ENCODE peak calls at places on chromosomes 11 and 22, in ten cellular contexts. One of them, this sample, is unnamed.

GRCh38 chr11:121159721-121160120 is 58.7 kb downstream of the TECTA start:
- DNase-seq in smooth muscle cell of the brain vasculature: no peak
- DNase-seq in C1 segment of cervical spinal cord: no peak
- DNase-seq in M059J: no peak
- DNase-seq in activated naive CD8-positive, alpha-beta T cell treated with anti-CD3 and anti-CD28 coated beads for 36 hours: no peak
- DNase-seq in neural progenitor cell: no peak
- DNase-seq in Caco-2: no peak
- DNase-seq in amygdala: no peak
- DNase-seq in stimulated activated CD8-positive, alpha-beta memory T cell treated with anti-CD3 and anti-CD28 coated beads, Interleukin-7, amount 100 ng/mL, for 1 hour: no peak
- DNase-seq in activated T-cell treated with anti-CD3 and anti-CD28 coated beads, Interleukin-2, amount 50 U/mL, for 72 hours: no peak
- DNase-seq in this sample: no peak

GRCh38 chr11:106246495-106246894 is 169.0 kb downstream of the AASDHPPT start:
- DNase-seq in activated naive CD8-positive, alpha-beta T cell treated with anti-CD3 and anti-CD28 coated beads for 36 hours: no peak
- DNase-seq in amygdala: no peak
- DNase-seq in C1 segment of cervical spinal cord: no peak
- DNase-seq in M059J: no peak
- DNase-seq in smooth muscle cell of the brain vasculature: no peak
- DNase-seq in stimulated activated CD8-positive, alpha-beta memory T cell treated with anti-CD3 and anti-CD28 coated beads, Interleukin-7, amount 100 ng/mL, for 1 hour: no peak
- DNase-seq in activated T-cell treated with anti-CD3 and anti-CD28 coated beads, Interleukin-2, amount 50 U/mL, for 72 hours: no peak
- DNase-seq in Caco-2: no peak
- DNase-seq in neural progenitor cell: no peak
- DNase-seq in this sample: no peak

GRCh38 chr11:23473782-23474181 is 613.5 kb upstream of the CCDC179 start:
- DNase-seq in activated T-cell treated with anti-CD3 and anti-CD28 coated beads, Interleukin-2, amount 50 U/mL, for 72 hours: no peak
- DNase-seq in Caco-2: no peak
- DNase-seq in C1 segment of cervical spinal cord: no peak
- DNase-seq in amygdala: no peak
- DNase-seq in activated naive CD8-positive, alpha-beta T cell treated with anti-CD3 and anti-CD28 coated beads for 36 hours: no peak
- DNase-seq in smooth muscle cell of the brain vasculature: no peak
- DNase-seq in neural progenitor cell: no peak
- DNase-seq in stimulated activated CD8-positive, alpha-beta memory T cell treated with anti-CD3 and anti-CD28 coated beads, Interleukin-7, amount 100 ng/mL, for 1 hour: no peak
- DNase-seq in M059J: no peak
- DNase-seq in this sample: no peak

GRCh38 chr11:75554258-75555022 is 7.6 kb upstream of the SERPINH1 start:
- DNase-seq in M059J: no peak
- DNase-seq in amygdala: peak; percentile 93
- DNase-seq in stimulated activated CD8-positive, alpha-beta memory T cell treated with anti-CD3 and anti-CD28 coated beads, Interleukin-7, amount 100 ng/mL, for 1 hour: no peak
- DNase-seq in activated naive CD8-positive, alpha-beta T cell treated with anti-CD3 and anti-CD28 coated beads for 36 hours: no peak
- DNase-seq in smooth muscle cell of the brain vasculature: peak; percentile 99
- DNase-seq in activated T-cell treated with anti-CD3 and anti-CD28 coated beads, Interleukin-2, amount 50 U/mL, for 72 hours: no peak
- DNase-seq in C1 segment of cervical spinal cord: peak; percentile 87
- DNase-seq in neural progenitor cell: peak; percentile 91
- DNase-seq in Caco-2: no peak
- DNase-seq in this sample: peak; percentile 93

GRCh38 chr11:134098566-134099184 is 29.8 kb downstream of the JAM3 start:
- DNase-seq in amygdala: no peak
- DNase-seq in C1 segment of cervical spinal cord: no peak
- DNase-seq in activated T-cell treated with anti-CD3 and anti-CD28 coated beads, Interleukin-2, amount 50 U/mL, for 72 hours: no peak
- DNase-seq in Caco-2: no peak
- DNase-seq in neural progenitor cell: no peak
- DNase-seq in M059J: peak; percentile 12
- DNase-seq in stimulated activated CD8-positive, alpha-beta memory T cell treated with anti-CD3 and anti-CD28 coated beads, Interleukin-7, amount 100 ng/mL, for 1 hour: no peak
- DNase-seq in smooth muscle cell of the brain vasculature: no peak
- DNase-seq in activated naive CD8-positive, alpha-beta T cell treated with anti-CD3 and anti-CD28 coated beads for 36 hours: no peak
- DNase-seq in this sample: no peak

GRCh38 chr22:43090130-43090789 is 1.1 kb upstream of the TTLL1 start:
- DNase-seq in activated naive CD8-positive, alpha-beta T cell treated with anti-CD3 and anti-CD28 coated beads for 36 hours: peak; percentile 54
- DNase-seq in M059J: peak; percentile 88
- DNase-seq in neural progenitor cell: peak; percentile 28
- DNase-seq in stimulated activated CD8-positive, alpha-beta memory T cell treated with anti-CD3 and anti-CD28 coated beads, Interleukin-7, amount 100 ng/mL, for 1 hour: no peak
- DNase-seq in C1 segment of cervical spinal cord: peak; percentile 10
- DNase-seq in amygdala: peak; percentile 15
- DNase-seq in Caco-2: peak; percentile 67
- DNase-seq in activated T-cell treated with anti-CD3 and anti-CD28 coated beads, Interleukin-2, amount 50 U/mL, for 72 hours: peak; percentile 61
- DNase-seq in smooth muscle cell of the brain vasculature: peak; percentile 68
- DNase-seq in this sample: no peak

GRCh38 chr11:102798012-102798746 is at the start of gene MMP1:
- DNase-seq in activated T-cell treated with anti-CD3 and anti-CD28 coated beads, Interleukin-2, amount 50 U/mL, for 72 hours: no peak
- DNase-seq in activated naive CD8-positive, alpha-beta T cell treated with anti-CD3 and anti-CD28 coated beads for 36 hours: no peak
- DNase-seq in smooth muscle cell of the brain vasculature: no peak
- DNase-seq in M059J: peak; percentile 75
- DNase-seq in neural progenitor cell: no peak
- DNase-seq in amygdala: no peak
- DNase-seq in Caco-2: no peak
- DNase-seq in stimulated activated CD8-positive, alpha-beta memory T cell treated with anti-CD3 and anti-CD28 coated beads, Interleukin-7, amount 100 ng/mL, for 1 hour: no peak
- DNase-seq in C1 segment of cervical spinal cord: no peak
- DNase-seq in this sample: no peak

GRCh38 chr11:17986007-17986710 is 26.7 kb downstream of the SERGEF start:
- DNase-seq in M059J: peak; percentile 80
- DNase-seq in activated naive CD8-positive, alpha-beta T cell treated with anti-CD3 and anti-CD28 coated beads for 36 hours: no peak
- DNase-seq in Caco-2: no peak
- DNase-seq in neural progenitor cell: no peak
- DNase-seq in C1 segment of cervical spinal cord: no peak
- DNase-seq in amygdala: no peak
- DNase-seq in stimulated activated CD8-positive, alpha-beta memory T cell treated with anti-CD3 and anti-CD28 coated beads, Interleukin-7, amount 100 ng/mL, for 1 hour: no peak
- DNase-seq in smooth muscle cell of the brain vasculature: no peak
- DNase-seq in activated T-cell treated with anti-CD3 and anti-CD28 coated beads, Interleukin-2, amount 50 U/mL, for 72 hours: no peak
- DNase-seq in this sample: peak; percentile 13

GRCh38 chr11:18171377-18172000 is 1.1 kb upstream of the MRGPRX4 start:
- DNase-seq in activated naive CD8-positive, alpha-beta T cell treated with anti-CD3 and anti-CD28 coated beads for 36 hours: no peak
- DNase-seq in neural progenitor cell: peak; percentile 73
- DNase-seq in M059J: peak; percentile 45
- DNase-seq in stimulated activated CD8-positive, alpha-beta memory T cell treated with anti-CD3 and anti-CD28 coated beads, Interleukin-7, amount 100 ng/mL, for 1 hour: no peak
- DNase-seq in amygdala: no peak
- DNase-seq in C1 segment of cervical spinal cord: no peak
- DNase-seq in smooth muscle cell of the brain vasculature: no peak
- DNase-seq in activated T-cell treated with anti-CD3 and anti-CD28 coated beads, Interleukin-2, amount 50 U/mL, for 72 hours: no peak
- DNase-seq in Caco-2: peak; percentile 44
- DNase-seq in this sample: no peak

GRCh38 chr11:64152841-64153691 is 12.8 kb downstream of the MACROD1 start:
- DNase-seq in C1 segment of cervical spinal cord: peak; percentile 46
- DNase-seq in smooth muscle cell of the brain vasculature: no peak
- DNase-seq in activated naive CD8-positive, alpha-beta T cell treated with anti-CD3 and anti-CD28 coated beads for 36 hours: peak; percentile 75
- DNase-seq in stimulated activated CD8-positive, alpha-beta memory T cell treated with anti-CD3 and anti-CD28 coated beads, Interleukin-7, amount 100 ng/mL, for 1 hour: peak; percentile 52
- DNase-seq in amygdala: no peak
- DNase-seq in activated T-cell treated with anti-CD3 and anti-CD28 coated beads, Interleukin-2, amount 50 U/mL, for 72 hours: peak; percentile 84
- DNase-seq in Caco-2: no peak
- DNase-seq in M059J: peak; percentile 51
- DNase-seq in neural progenitor cell: peak; percentile 76
- DNase-seq in this sample: peak; percentile 75

GRCh38 chr22:45678961-45679912 is 7.6 kb downstream of the ATXN10 start:
- DNase-seq in M059J: peak; percentile 88
- DNase-seq in activated T-cell treated with anti-CD3 and anti-CD28 coated beads, Interleukin-2, amount 50 U/mL, for 72 hours: peak; percentile 24
- DNase-seq in activated naive CD8-positive, alpha-beta T cell treated with anti-CD3 and anti-CD28 coated beads for 36 hours: no peak
- DNase-seq in smooth muscle cell of the brain vasculature: no peak
- DNase-seq in amygdala: no peak
- DNase-seq in neural progenitor cell: no peak
- DNase-seq in Caco-2: no peak
- DNase-seq in stimulated activated CD8-positive, alpha-beta memory T cell treated with anti-CD3 and anti-CD28 coated beads, Interleukin-7, amount 100 ng/mL, for 1 hour: no peak
- DNase-seq in C1 segment of cervical spinal cord: no peak
- DNase-seq in this sample: no peak

GRCh38 chr22:38080847-38081635 is 2.9 kb downstream of the SLC16A8 start:
- DNase-seq in M059J: peak; percentile 22
- DNase-seq in amygdala: no peak
- DNase-seq in Caco-2: no peak
- DNase-seq in smooth muscle cell of the brain vasculature: no peak
- DNase-seq in C1 segment of cervical spinal cord: no peak
- DNase-seq in stimulated activated CD8-positive, alpha-beta memory T cell treated with anti-CD3 and anti-CD28 coated beads, Interleukin-7, amount 100 ng/mL, for 1 hour: no peak
- DNase-seq in neural progenitor cell: peak; percentile 74
- DNase-seq in activated naive CD8-positive, alpha-beta T cell treated with anti-CD3 and anti-CD28 coated beads for 36 hours: peak; percentile 34
- DNase-seq in activated T-cell treated with anti-CD3 and anti-CD28 coated beads, Interleukin-2, amount 50 U/mL, for 72 hours: peak; percentile 20
- DNase-seq in this sample: no peak

GRCh38 chr22:40487663-40488249 is 117.4 kb downstream of the SGSM3 start:
- DNase-seq in smooth muscle cell of the brain vasculature: no peak
- DNase-seq in C1 segment of cervical spinal cord: no peak
- DNase-seq in activated naive CD8-positive, alpha-beta T cell treated with anti-CD3 and anti-CD28 coated beads for 36 hours: no peak
- DNase-seq in M059J: no peak
- DNase-seq in Caco-2: no peak
- DNase-seq in stimulated activated CD8-positive, alpha-beta memory T cell treated with anti-CD3 and anti-CD28 coated beads, Interleukin-7, amount 100 ng/mL, for 1 hour: no peak
- DNase-seq in activated T-cell treated with anti-CD3 and anti-CD28 coated beads, Interleukin-2, amount 50 U/mL, for 72 hours: no peak
- DNase-seq in neural progenitor cell: no peak
- DNase-seq in amygdala: no peak
- DNase-seq in this sample: no peak

GRCh38 chr11:129248618-129249017 is 56.5 kb upstream of the ARHGAP32 start:
- DNase-seq in C1 segment of cervical spinal cord: no peak
- DNase-seq in activated T-cell treated with anti-CD3 and anti-CD28 coated beads, Interleukin-2, amount 50 U/mL, for 72 hours: no peak
- DNase-seq in amygdala: no peak
- DNase-seq in Caco-2: no peak
- DNase-seq in smooth muscle cell of the brain vasculature: no peak
- DNase-seq in activated naive CD8-positive, alpha-beta T cell treated with anti-CD3 and anti-CD28 coated beads for 36 hours: no peak
- DNase-seq in neural progenitor cell: no peak
- DNase-seq in M059J: peak; percentile 74
- DNase-seq in stimulated activated CD8-positive, alpha-beta memory T cell treated with anti-CD3 and anti-CD28 coated beads, Interleukin-7, amount 100 ng/mL, for 1 hour: no peak
- DNase-seq in this sample: no peak

GRCh38 chr11:76783294-76783900 is at the start of gene TSKU:
- DNase-seq in neural progenitor cell: no peak
- DNase-seq in activated naive CD8-positive, alpha-beta T cell treated with anti-CD3 and anti-CD28 coated beads for 36 hours: peak; percentile 39
- DNase-seq in stimulated activated CD8-positive, alpha-beta memory T cell treated with anti-CD3 and anti-CD28 coated beads, Interleukin-7, amount 100 ng/mL, for 1 hour: no peak
- DNase-seq in amygdala: no peak
- DNase-seq in M059J: no peak
- DNase-seq in smooth muscle cell of the brain vasculature: no peak
- DNase-seq in C1 segment of cervical spinal cord: no peak
- DNase-seq in Caco-2: no peak
- DNase-seq in activated T-cell treated with anti-CD3 and anti-CD28 coated beads, Interleukin-2, amount 50 U/mL, for 72 hours: peak; percentile 28
- DNase-seq in this sample: no peak

GRCh38 chr11:64499261-64500004 is 91.6 kb upstream of the SLC22A12 start:
- DNase-seq in smooth muscle cell of the brain vasculature: no peak
- DNase-seq in C1 segment of cervical spinal cord: no peak
- DNase-seq in Caco-2: no peak
- DNase-seq in amygdala: no peak
- DNase-seq in M059J: no peak
- DNase-seq in activated T-cell treated with anti-CD3 and anti-CD28 coated beads, Interleukin-2, amount 50 U/mL, for 72 hours: no peak
- DNase-seq in neural progenitor cell: no peak
- DNase-seq in activated naive CD8-positive, alpha-beta T cell treated with anti-CD3 and anti-CD28 coated beads for 36 hours: no peak
- DNase-seq in stimulated activated CD8-positive, alpha-beta memory T cell treated with anti-CD3 and anti-CD28 coated beads, Interleukin-7, amount 100 ng/mL, for 1 hour: no peak
- DNase-seq in this sample: peak; percentile 45

GRCh38 chr22:26168199-26168915 is 905 bp upstream of the SEZ6L start:
- DNase-seq in C1 segment of cervical spinal cord: no peak
- DNase-seq in amygdala: no peak
- DNase-seq in neural progenitor cell: peak; percentile 38
- DNase-seq in activated T-cell treated with anti-CD3 and anti-CD28 coated beads, Interleukin-2, amount 50 U/mL, for 72 hours: no peak
- DNase-seq in Caco-2: no peak
- DNase-seq in activated naive CD8-positive, alpha-beta T cell treated with anti-CD3 and anti-CD28 coated beads for 36 hours: no peak
- DNase-seq in smooth muscle cell of the brain vasculature: no peak
- DNase-seq in stimulated activated CD8-positive, alpha-beta memory T cell treated with anti-CD3 and anti-CD28 coated beads, Interleukin-7, amount 100 ng/mL, for 1 hour: no peak
- DNase-seq in M059J: no peak
- DNase-seq in this sample: no peak

GRCh38 chr11:117345039-117345438 is 17.4 kb downstream of the CEP164 start:
- DNase-seq in C1 segment of cervical spinal cord: no peak
- DNase-seq in activated T-cell treated with anti-CD3 and anti-CD28 coated beads, Interleukin-2, amount 50 U/mL, for 72 hours: no peak
- DNase-seq in amygdala: no peak
- DNase-seq in M059J: peak; percentile 36
- DNase-seq in Caco-2: no peak
- DNase-seq in activated naive CD8-positive, alpha-beta T cell treated with anti-CD3 and anti-CD28 coated beads for 36 hours: no peak
- DNase-seq in stimulated activated CD8-positive, alpha-beta memory T cell treated with anti-CD3 and anti-CD28 coated beads, Interleukin-7, amount 100 ng/mL, for 1 hour: no peak
- DNase-seq in neural progenitor cell: no peak
- DNase-seq in smooth muscle cell of the brain vasculature: no peak
- DNase-seq in this sample: no peak

GRCh38 chr22:35549338-35549737 is 8.7 kb downstream of the RASD2 start:
- DNase-seq in smooth muscle cell of the brain vasculature: no peak
- DNase-seq in M059J: no peak
- DNase-seq in amygdala: peak; percentile 34
- DNase-seq in Caco-2: no peak
- DNase-seq in activated T-cell treated with anti-CD3 and anti-CD28 coated beads, Interleukin-2, amount 50 U/mL, for 72 hours: no peak
- DNase-seq in stimulated activated CD8-positive, alpha-beta memory T cell treated with anti-CD3 and anti-CD28 coated beads, Interleukin-7, amount 100 ng/mL, for 1 hour: no peak
- DNase-seq in activated naive CD8-positive, alpha-beta T cell treated with anti-CD3 and anti-CD28 coated beads for 36 hours: no peak
- DNase-seq in neural progenitor cell: no peak
- DNase-seq in C1 segment of cervical spinal cord: peak; percentile 13
- DNase-seq in this sample: no peak

GRCh38 chr22:48758905-48759875 is 1068.5 kb downstream of the BRD1 start:
- DNase-seq in Caco-2: peak; percentile 14
- DNase-seq in activated naive CD8-positive, alpha-beta T cell treated with anti-CD3 and anti-CD28 coated beads for 36 hours: no peak
- DNase-seq in amygdala: no peak
- DNase-seq in neural progenitor cell: no peak
- DNase-seq in stimulated activated CD8-positive, alpha-beta memory T cell treated with anti-CD3 and anti-CD28 coated beads, Interleukin-7, amount 100 ng/mL, for 1 hour: no peak
- DNase-seq in smooth muscle cell of the brain vasculature: no peak
- DNase-seq in C1 segment of cervical spinal cord: no peak
- DNase-seq in activated T-cell treated with anti-CD3 and anti-CD28 coated beads, Interleukin-2, amount 50 U/mL, for 72 hours: no peak
- DNase-seq in M059J: no peak
- DNase-seq in this sample: no peak

GRCh38 chr11:68632802-68633201 is 51.5 kb upstream of the GAL start:
- DNase-seq in neural progenitor cell: peak; percentile 87
- DNase-seq in activated T-cell treated with anti-CD3 and anti-CD28 coated beads, Interleukin-2, amount 50 U/mL, for 72 hours: peak; percentile 46
- DNase-seq in smooth muscle cell of the brain vasculature: peak; percentile 41
- DNase-seq in amygdala: no peak
- DNase-seq in stimulated activated CD8-positive, alpha-beta memory T cell treated with anti-CD3 and anti-CD28 coated beads, Interleukin-7, amount 100 ng/mL, for 1 hour: no peak
- DNase-seq in M059J: peak; percentile 61
- DNase-seq in Caco-2: peak; percentile 74
- DNase-seq in activated naive CD8-positive, alpha-beta T cell treated with anti-CD3 and anti-CD28 coated beads for 36 hours: peak; percentile 26
- DNase-seq in C1 segment of cervical spinal cord: no peak
- DNase-seq in this sample: no peak

GRCh38 chr11:36375348-36376314 is 79.5 kb downstream of the PRR5L start:
- DNase-seq in smooth muscle cell of the brain vasculature: no peak
- DNase-seq in Caco-2: no peak
- DNase-seq in stimulated activated CD8-positive, alpha-beta memory T cell treated with anti-CD3 and anti-CD28 coated beads, Interleukin-7, amount 100 ng/mL, for 1 hour: no peak
- DNase-seq in C1 segment of cervical spinal cord: no peak
- DNase-seq in amygdala: no peak
- DNase-seq in neural progenitor cell: peak; percentile 60
- DNase-seq in M059J: no peak
- DNase-seq in activated naive CD8-positive, alpha-beta T cell treated with anti-CD3 and anti-CD28 coated beads for 36 hours: no peak
- DNase-seq in activated T-cell treated with anti-CD3 and anti-CD28 coated beads, Interleukin-2, amount 50 U/mL, for 72 hours: no peak
- DNase-seq in this sample: no peak

GRCh38 chr11:14148653-14149273 is 186.2 kb downstream of the SPON1 start:
- DNase-seq in M059J: peak; percentile 37
- DNase-seq in activated naive CD8-positive, alpha-beta T cell treated with anti-CD3 and anti-CD28 coated beads for 36 hours: no peak
- DNase-seq in neural progenitor cell: peak; percentile 30
- DNase-seq in stimulated activated CD8-positive, alpha-beta memory T cell treated with anti-CD3 and anti-CD28 coated beads, Interleukin-7, amount 100 ng/mL, for 1 hour: no peak
- DNase-seq in Caco-2: no peak
- DNase-seq in smooth muscle cell of the brain vasculature: no peak
- DNase-seq in activated T-cell treated with anti-CD3 and anti-CD28 coated beads, Interleukin-2, amount 50 U/mL, for 72 hours: no peak
- DNase-seq in amygdala: no peak
- DNase-seq in C1 segment of cervical spinal cord: no peak
- DNase-seq in this sample: no peak

GRCh38 chr22:50438305-50439275 is 36.2 kb downstream of the SBF1 start:
- DNase-seq in activated T-cell treated with anti-CD3 and anti-CD28 coated beads, Interleukin-2, amount 50 U/mL, for 72 hours: no peak
- DNase-seq in stimulated activated CD8-positive, alpha-beta memory T cell treated with anti-CD3 and anti-CD28 coated beads, Interleukin-7, amount 100 ng/mL, for 1 hour: no peak
- DNase-seq in C1 segment of cervical spinal cord: no peak
- DNase-seq in amygdala: no peak
- DNase-seq in M059J: no peak
- DNase-seq in activated naive CD8-positive, alpha-beta T cell treated with anti-CD3 and anti-CD28 coated beads for 36 hours: no peak
- DNase-seq in smooth muscle cell of the brain vasculature: no peak
- DNase-seq in neural progenitor cell: no peak
- DNase-seq in Caco-2: no peak
- DNase-seq in this sample: peak; percentile 7

GRCh38 chr11:36282926-36283325 is 6.3 kb downstream of the COMMD9 start:
- DNase-seq in C1 segment of cervical spinal cord: no peak
- DNase-seq in M059J: no peak
- DNase-seq in amygdala: no peak
- DNase-seq in neural progenitor cell: no peak
- DNase-seq in activated T-cell treated with anti-CD3 and anti-CD28 coated beads, Interleukin-2, amount 50 U/mL, for 72 hours: no peak
- DNase-seq in stimulated activated CD8-positive, alpha-beta memory T cell treated with anti-CD3 and anti-CD28 coated beads, Interleukin-7, amount 100 ng/mL, for 1 hour: no peak
- DNase-seq in Caco-2: no peak
- DNase-seq in smooth muscle cell of the brain vasculature: no peak
- DNase-seq in activated naive CD8-positive, alpha-beta T cell treated with anti-CD3 and anti-CD28 coated beads for 36 hours: no peak
- DNase-seq in this sample: no peak

GRCh38 chr22:19751497-19752245 is 8.9 kb upstream of the TBX1 start:
- DNase-seq in neural progenitor cell: no peak
- DNase-seq in activated naive CD8-positive, alpha-beta T cell treated with anti-CD3 and anti-CD28 coated beads for 36 hours: no peak
- DNase-seq in M059J: no peak
- DNase-seq in smooth muscle cell of the brain vasculature: no peak
- DNase-seq in Caco-2: no peak
- DNase-seq in activated T-cell treated with anti-CD3 and anti-CD28 coated beads, Interleukin-2, amount 50 U/mL, for 72 hours: no peak
- DNase-seq in stimulated activated CD8-positive, alpha-beta memory T cell treated with anti-CD3 and anti-CD28 coated beads, Interleukin-7, amount 100 ng/mL, for 1 hour: no peak
- DNase-seq in C1 segment of cervical spinal cord: no peak
- DNase-seq in amygdala: no peak
- DNase-seq in this sample: no peak

GRCh38 chr11:130675456-130675855 is 227.0 kb downstream of the ADAMTS15 start:
- DNase-seq in M059J: peak; percentile 60
- DNase-seq in stimulated activated CD8-positive, alpha-beta memory T cell treated with anti-CD3 and anti-CD28 coated beads, Interleukin-7, amount 100 ng/mL, for 1 hour: no peak
- DNase-seq in activated T-cell treated with anti-CD3 and anti-CD28 coated beads, Interleukin-2, amount 50 U/mL, for 72 hours: no peak
- DNase-seq in amygdala: no peak
- DNase-seq in Caco-2: no peak
- DNase-seq in neural progenitor cell: no peak
- DNase-seq in activated naive CD8-positive, alpha-beta T cell treated with anti-CD3 and anti-CD28 coated beads for 36 hours: no peak
- DNase-seq in C1 segment of cervical spinal cord: no peak
- DNase-seq in smooth muscle cell of the brain vasculature: peak; percentile 76
- DNase-seq in this sample: peak; percentile 68

GRCh38 chr22:24497879-24498278 is 2.7 kb downstream of the UPB1 start:
- DNase-seq in M059J: no peak
- DNase-seq in smooth muscle cell of the brain vasculature: no peak
- DNase-seq in Caco-2: no peak
- DNase-seq in activated naive CD8-positive, alpha-beta T cell treated with anti-CD3 and anti-CD28 coated beads for 36 hours: no peak
- DNase-seq in C1 segment of cervical spinal cord: no peak
- DNase-seq in stimulated activated CD8-positive, alpha-beta memory T cell treated with anti-CD3 and anti-CD28 coated beads, Interleukin-7, amount 100 ng/mL, for 1 hour: no peak
- DNase-seq in activated T-cell treated with anti-CD3 and anti-CD28 coated beads, Interleukin-2, amount 50 U/mL, for 72 hours: no peak
- DNase-seq in amygdala: no peak
- DNase-seq in neural progenitor cell: no peak
- DNase-seq in this sample: no peak